ENCODE peak calls at places on chromosomes 12 and 14, in ten cellular contexts. One of them, this sample, is unnamed.
A peak's percentile ranks its signal among the peaks of the same experiment; 100 is the strongest.

GRCh38 chr12:95787274-95787814 is 3.2 kb downstream of the NTN4 start:
- DNase-seq in LHCN-M2: no peak
- DNase-seq in stimulated activated naive CD4-positive, alpha-beta T cell treated with Interleukin-2 at 50 U/mL for 16 hours: no peak
- DNase-seq in transverse colon: no peak
- DNase-seq in tibial artery: no peak
- DNase-seq in GM03348: no peak
- DNase-seq in MM.1S: no peak
- DNase-seq in adipocyte: no peak
- DNase-seq in NCI-H1105 treated with DMSO at 0.1 percent for 48 hours: no peak
- DNase-seq in AG20443: no peak
- DNase-seq in this sample: no peak

GRCh38 chr12:115752913-115753726 is 524.4 kb downstream of the MED13L start:
- DNase-seq in NCI-H1105 treated with DMSO at 0.1 percent for 48 hours: peak; percentile 76
- DNase-seq in LHCN-M2: peak; percentile 41
- DNase-seq in stimulated activated naive CD4-positive, alpha-beta T cell treated with Interleukin-2 at 50 U/mL for 16 hours: no peak
- DNase-seq in tibial artery: no peak
- DNase-seq in adipocyte: peak; percentile 95
- DNase-seq in MM.1S: peak; percentile 21
- DNase-seq in transverse colon: peak; percentile 14
- DNase-seq in AG20443: peak; percentile 82
- DNase-seq in GM03348: peak; percentile 79
- DNase-seq in this sample: peak; percentile 49

GRCh38 chr12:111068281-111068680 is 147.9 kb upstream of the MYL2 start:
- DNase-seq in transverse colon: no peak
- DNase-seq in AG20443: no peak
- DNase-seq in tibial artery: no peak
- DNase-seq in MM.1S: no peak
- DNase-seq in adipocyte: no peak
- DNase-seq in LHCN-M2: no peak
- DNase-seq in stimulated activated naive CD4-positive, alpha-beta T cell treated with Interleukin-2 at 50 U/mL for 16 hours: no peak
- DNase-seq in NCI-H1105 treated with DMSO at 0.1 percent for 48 hours: no peak
- DNase-seq in GM03348: no peak
- DNase-seq in this sample: no peak

GRCh38 chr14:95313707-95314106 is 6.0 kb downstream of the CLMN start:
- DNase-seq in MM.1S: no peak
- DNase-seq in AG20443: peak; percentile 58
- DNase-seq in stimulated activated naive CD4-positive, alpha-beta T cell treated with Interleukin-2 at 50 U/mL for 16 hours: no peak
- DNase-seq in NCI-H1105 treated with DMSO at 0.1 percent for 48 hours: no peak
- DNase-seq in GM03348: peak; percentile 56
- DNase-seq in transverse colon: peak; percentile 77
- DNase-seq in tibial artery: peak; percentile 85
- DNase-seq in LHCN-M2: peak; percentile 69
- DNase-seq in adipocyte: peak; percentile 66
- DNase-seq in this sample: peak; percentile 97

GRCh38 chr14:75979641-75980422 is 2.0 kb downstream of the TGFB3 start:
- DNase-seq in stimulated activated naive CD4-positive, alpha-beta T cell treated with Interleukin-2 at 50 U/mL for 16 hours: no peak
- DNase-seq in tibial artery: peak; percentile 77
- DNase-seq in transverse colon: peak; percentile 16
- DNase-seq in LHCN-M2: no peak
- DNase-seq in AG20443: peak; percentile 27
- DNase-seq in MM.1S: no peak
- DNase-seq in GM03348: peak; percentile 32
- DNase-seq in NCI-H1105 treated with DMSO at 0.1 percent for 48 hours: no peak
- DNase-seq in adipocyte: no peak
- DNase-seq in this sample: no peak

GRCh38 chr12:120581998-120582397 is 796 bp upstream of the POP5 start:
- DNase-seq in transverse colon: no peak
- DNase-seq in MM.1S: no peak
- DNase-seq in LHCN-M2: no peak
- DNase-seq in AG20443: no peak
- DNase-seq in NCI-H1105 treated with DMSO at 0.1 percent for 48 hours: no peak
- DNase-seq in adipocyte: peak; percentile 47
- DNase-seq in tibial artery: no peak
- DNase-seq in GM03348: no peak
- DNase-seq in stimulated activated naive CD4-positive, alpha-beta T cell treated with Interleukin-2 at 50 U/mL for 16 hours: peak; percentile 6
- DNase-seq in this sample: no peak

GRCh38 chr14:49955013-49955412 is 62.1 kb downstream of the ARF6 start:
- DNase-seq in tibial artery: no peak
- DNase-seq in adipocyte: no peak
- DNase-seq in AG20443: no peak
- DNase-seq in LHCN-M2: no peak
- DNase-seq in transverse colon: no peak
- DNase-seq in NCI-H1105 treated with DMSO at 0.1 percent for 48 hours: no peak
- DNase-seq in stimulated activated naive CD4-positive, alpha-beta T cell treated with Interleukin-2 at 50 U/mL for 16 hours: no peak
- DNase-seq in MM.1S: no peak
- DNase-seq in GM03348: no peak
- DNase-seq in this sample: no peak

GRCh38 chr12:6336859-6337744 is 4.8 kb downstream of the TNFRSF1A start:
- DNase-seq in AG20443: no peak
- DNase-seq in MM.1S: no peak
- DNase-seq in LHCN-M2: peak; percentile 64
- DNase-seq in GM03348: peak; percentile 36
- DNase-seq in stimulated activated naive CD4-positive, alpha-beta T cell treated with Interleukin-2 at 50 U/mL for 16 hours: peak; percentile 30
- DNase-seq in adipocyte: no peak
- DNase-seq in transverse colon: peak; percentile 62
- DNase-seq in tibial artery: no peak
- DNase-seq in NCI-H1105 treated with DMSO at 0.1 percent for 48 hours: no peak
- DNase-seq in this sample: no peak

GRCh38 chr12:53601296-53601847 is 24.8 kb downstream of the ATF7 start:
- DNase-seq in LHCN-M2: no peak
- DNase-seq in adipocyte: no peak
- DNase-seq in stimulated activated naive CD4-positive, alpha-beta T cell treated with Interleukin-2 at 50 U/mL for 16 hours: no peak
- DNase-seq in MM.1S: no peak
- DNase-seq in tibial artery: no peak
- DNase-seq in GM03348: no peak
- DNase-seq in AG20443: no peak
- DNase-seq in transverse colon: no peak
- DNase-seq in NCI-H1105 treated with DMSO at 0.1 percent for 48 hours: no peak
- DNase-seq in this sample: no peak

GRCh38 chr14:58107947-58108552 is 44.0 kb downstream of the ARMH4 start:
- DNase-seq in MM.1S: peak; percentile 34
- DNase-seq in transverse colon: peak; percentile 24
- DNase-seq in AG20443: peak; percentile 72
- DNase-seq in tibial artery: no peak
- DNase-seq in LHCN-M2: peak; percentile 55
- DNase-seq in adipocyte: peak; percentile 85
- DNase-seq in stimulated activated naive CD4-positive, alpha-beta T cell treated with Interleukin-2 at 50 U/mL for 16 hours: no peak
- DNase-seq in GM03348: peak; percentile 75
- DNase-seq in NCI-H1105 treated with DMSO at 0.1 percent for 48 hours: peak; percentile 64
- DNase-seq in this sample: no peak

This sample was measured in left lobe of liver.